ENCODE peak calls at places on chromosomes 2 and 18, in ten cellular contexts. G is breast epithelium, S is SK-N-SH, Q is endothelial cell of umbilical vein, V is GM23338, P is Panc1, Y is HL-60, L is transverse colon, N is HepG2, K is HCT116. O is an unnamed sample.

GRCh38 chr2:217248312-217248935 is 388.6 kb upstream of the TNP1 start:
- DNase-seq in G (peak), S (peak), Q (no peak), V (peak), P (no peak), Y (no peak), L (peak), N (no peak), K (no peak), O (peak)

GRCh38 chr18:70400473-70400872 is 111.6 kb downstream of the SOCS6 start:
- DNase-seq in G (no peak), S (no peak), Q (no peak), V (no peak), P (no peak), Y (no peak), L (no peak), N (no peak), K (no peak), O (no peak)

GRCh38 chr2:11290713-11291112 is 53.7 kb downstream of the ROCK2 start:
- DNase-seq in G (no peak), S (no peak), Q (no peak), V (no peak), P (no peak), Y (no peak), L (no peak), N (no peak), K (no peak), O (no peak)

GRCh38 chr18:13005289-13005688 is 14.1 kb downstream of the CEP192 start:
- DNase-seq in G (no peak), S (no peak), Q (no peak), V (no peak), P (no peak), Y (no peak), L (no peak), N (no peak), K (no peak), O (no peak)

GRCh38 chr2:42385225-42385624 is 24.2 kb upstream of the COX7A2L start:
- DNase-seq in G (no peak), S (no peak), Q (no peak), V (peak), P (no peak), Y (no peak), L (peak), N (peak), K (no peak), O (no peak)

GRCh38 chr2:185695711-185696110 is 42.9 kb upstream of the FSIP2 start:
- DNase-seq in G (no peak), S (no peak), Q (no peak), V (no peak), P (no peak), Y (no peak), L (no peak), N (no peak), K (no peak), O (no peak)

GRCh38 chr2:198471291-198471690 is 666.9 kb downstream of the PLCL1 start:
- DNase-seq in G (no peak), S (no peak), Q (no peak), V (peak), P (no peak), Y (no peak), L (no peak), N (no peak), K (no peak), O (no peak)

GRCh38 chr2:194166818-194167217 is 1490.2 kb upstream of the SLC39A10 start:
- DNase-seq in G (no peak), S (peak), Q (peak), V (peak), P (no peak), Y (no peak), L (no peak), N (peak), K (peak), O (no peak)

GRCh38 chr2:241558532-241559488 is at the start of gene BOK:
- DNase-seq in G (no peak), S (peak), Q (peak), V (peak), P (no peak), Y (no peak), L (peak), N (peak), K (peak), O (peak)

GRCh38 chr2:126895336-126895735 is 3.4 kb upstream of the TEX51 start:
- DNase-seq in G (peak), S (no peak), Q (no peak), V (no peak), P (no peak), Y (no peak), L (no peak), N (no peak), K (no peak), O (peak)

GRCh38 chr2:241686322-241686648 is 330 bp downstream of the DTYMK start:
- DNase-seq in G (no peak), S (no peak), Q (no peak), V (no peak), P (no peak), Y (no peak), L (no peak), N (no peak), K (no peak), O (no peak)

GRCh38 chr18:64765908-64766307 is 617.0 kb upstream of the LINC00305 start:
- DNase-seq in G (no peak), S (no peak), Q (no peak), V (no peak), P (no peak), Y (no peak), L (no peak), N (no peak), K (no peak), O (no peak)

GRCh38 chr2:191246820-191247380 is 1.7 kb downstream of the MYO1B start:
- DNase-seq in G (no peak), S (peak), Q (no peak), V (no peak), P (no peak), Y (no peak), L (no peak), N (no peak), K (no peak), O (no peak)

GRCh38 chr2:232526296-232527055 is 516 bp downstream of the CHRND start:
- DNase-seq in G (no peak), S (no peak), Q (no peak), V (no peak), P (no peak), Y (no peak), L (no peak), N (no peak), K (no peak), O (no peak)

GRCh38 chr2:8101614-8102277 is 580.1 kb upstream of the ID2 start:
- DNase-seq in G (no peak), S (no peak), Q (no peak), V (no peak), P (no peak), Y (no peak), L (no peak), N (no peak), K (no peak), O (no peak)

GRCh38 chr2:36487947-36488346 is 110.0 kb downstream of the FEZ2 start:
- DNase-seq in G (no peak), S (no peak), Q (no peak), V (no peak), P (no peak), Y (no peak), L (no peak), N (no peak), K (no peak), O (no peak)

GRCh38 chr2:101752708-101753107 is 55.2 kb downstream of the MAP4K4 start:
- DNase-seq in G (no peak), S (no peak), Q (peak), V (no peak), P (no peak), Y (no peak), L (peak), N (no peak), K (no peak), O (no peak)

GRCh38 chr2:64023485-64024258 is 4.4 kb upstream of the VPS54 start:
- DNase-seq in G (no peak), S (no peak), Q (no peak), V (peak), P (no peak), Y (no peak), L (no peak), N (peak), K (no peak), O (no peak)

GRCh38 chr2:21607568-21607967 is 483.8 kb downstream of the TDRD15 start:
- DNase-seq in G (no peak), S (no peak), Q (no peak), V (no peak), P (no peak), Y (no peak), L (no peak), N (no peak), K (no peak), O (no peak)

GRCh38 chr2:188976545-188977268 is 2.5 kb downstream of the COL3A1 start:
- DNase-seq in G (no peak), S (no peak), Q (peak), V (no peak), P (no peak), Y (no peak), L (no peak), N (peak), K (peak), O (no peak)

GRCh38 chr2:119254601-119255080 is 31.0 kb downstream of the STEAP3 start:
- DNase-seq in G (no peak), S (peak), Q (no peak), V (no peak), P (no peak), Y (no peak), L (no peak), N (no peak), K (no peak), O (peak)
- H3K27ac ChIP-seq in G (no peak), S (no peak), Q (no peak), V (no peak), P (peak), Y (no peak), L (no peak), N (no peak), K (peak), O (no peak)

GRCh38 chr2:25980951-25981350 is 1.3 kb downstream of the KIF3C start:
- DNase-seq in G (no peak), S (no peak), Q (no peak), V (no peak), P (no peak), Y (no peak), L (no peak), N (no peak), K (no peak), O (no peak)

GRCh38 chr2:25981596-25982272 is 563 bp downstream of the KIF3C start:
- DNase-seq in G (no peak), S (peak), Q (no peak), V (peak), P (no peak), Y (peak), L (no peak), N (no peak), K (no peak), O (no peak)

GRCh38 chr2:25983735-25984134 is 1.4 kb upstream of the KIF3C start:
- DNase-seq in G (no peak), S (no peak), Q (no peak), V (no peak), P (no peak), Y (no peak), L (no peak), N (no peak), K (no peak), O (no peak)

GRCh38 chr2:25982968-25983280 is 627 bp upstream of the KIF3C start:
- DNase-seq in G (no peak), S (no peak), Q (no peak), V (no peak), P (no peak), Y (no peak), L (no peak), N (no peak), K (no peak), O (no peak)

DNA sequence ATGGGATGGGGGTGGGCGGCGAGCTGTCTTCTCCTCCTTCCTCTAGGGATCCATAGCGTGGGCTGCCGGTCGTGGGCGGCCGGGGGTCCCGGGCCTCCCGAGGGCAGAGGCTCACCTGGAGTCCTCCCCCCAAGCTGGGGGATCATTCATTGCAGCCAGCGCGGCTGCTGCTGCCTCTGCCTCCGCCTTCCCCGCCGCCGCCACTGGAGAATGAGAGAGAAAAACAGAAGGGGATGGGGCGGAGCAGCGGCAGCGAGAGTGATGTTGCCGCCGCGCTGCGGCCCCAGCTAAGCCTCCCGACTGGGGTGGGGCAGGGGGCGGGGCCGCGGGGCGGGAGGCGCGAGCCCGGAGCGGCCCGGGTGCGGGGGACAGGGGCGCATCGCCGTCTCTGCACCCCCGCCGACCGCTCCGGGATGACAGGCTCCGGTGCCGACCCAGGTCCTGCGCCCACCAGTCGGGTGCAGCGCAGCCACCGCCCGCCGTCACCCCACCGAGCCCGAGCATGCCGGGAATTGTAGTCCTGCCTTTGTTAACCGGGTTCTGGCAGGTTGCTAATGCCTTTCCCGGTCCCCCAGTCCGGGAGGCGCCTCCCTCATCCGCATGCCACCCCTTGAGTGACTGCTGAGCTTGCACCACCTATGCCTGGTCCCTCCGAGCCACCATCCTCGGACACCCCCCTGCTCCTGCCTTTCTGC is at the start of gene KIF3C:
- DNase-seq in G (no peak), S (peak), Q (peak), V (peak), P (no peak), Y (peak), L (peak), N (peak), K (no peak), O (peak)
- TF ChIP-seq POLR2AphosphoS5 in G (no peak), S (peak), Q (peak), V (no peak), P (peak), Y (no peak), L (no peak), N (no peak), K (no peak), O (no peak)

DNA sequence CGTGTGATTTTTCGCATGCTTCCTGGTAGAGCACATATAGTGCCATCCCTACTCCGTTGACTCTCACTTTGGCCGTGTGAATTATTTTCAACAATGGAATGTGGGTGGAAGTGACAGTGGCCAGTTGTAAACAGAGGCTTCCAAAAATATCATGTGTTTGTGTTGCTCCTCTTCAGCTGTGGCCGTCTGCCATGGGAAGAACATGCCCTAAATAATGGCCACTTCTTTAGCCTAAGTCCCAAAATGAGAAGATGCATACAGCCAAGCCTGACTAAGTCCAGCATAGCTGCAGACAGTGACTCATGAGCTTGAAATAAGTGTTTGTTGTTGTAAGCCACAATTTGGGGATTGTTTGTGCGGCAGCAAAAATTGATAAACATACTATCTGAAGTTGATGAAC is 8.9 kb upstream of the GALNT1 start:
- DNase-seq in G (no peak), S (no peak), Q (no peak), V (no peak), P (no peak), Y (no peak), L (no peak), N (no peak), K (no peak), O (no peak)
- H3K27ac ChIP-seq in G (no peak), S (no peak), Q (no peak), V (no peak), P (no peak), Y (no peak), L (no peak), N (no peak), K (no peak), O (no peak)

DNA sequence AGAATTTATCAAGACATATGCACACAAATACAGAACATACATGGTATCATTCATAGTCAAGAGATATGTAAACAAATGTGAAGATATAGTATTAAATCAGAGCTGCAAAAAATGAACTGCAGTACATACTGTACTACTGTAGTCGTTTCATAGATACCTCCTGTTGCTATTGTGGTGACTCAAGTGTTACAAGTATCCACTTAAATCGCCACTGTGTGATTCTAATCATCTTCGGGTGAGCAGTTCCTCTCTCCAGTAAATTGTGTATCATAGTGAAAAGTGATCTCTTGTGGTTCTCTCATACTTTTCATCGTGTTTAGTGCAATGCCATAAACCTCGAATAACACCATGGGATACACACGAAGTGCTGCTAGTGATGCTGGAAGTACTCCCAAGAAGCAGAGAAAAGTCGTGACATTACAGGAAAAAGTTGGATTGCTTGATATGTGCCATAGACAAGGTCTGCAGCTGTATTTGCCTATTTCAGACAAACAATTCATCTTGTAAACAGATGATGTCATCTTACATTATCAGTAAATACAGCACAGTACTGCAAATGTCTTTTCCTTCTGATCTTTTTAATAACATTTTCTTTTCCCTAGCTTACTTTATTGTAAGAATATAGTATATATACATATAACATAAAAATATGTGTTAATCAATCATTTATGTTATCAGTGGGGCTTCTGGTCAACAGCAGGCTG is 222.2 kb downstream of the BCL11A start:
- DNase-seq in G (no peak), S (no peak), Q (no peak), V (no peak), P (no peak), Y (no peak), L (no peak), N (no peak), K (no peak), O (no peak)
- TF ChIP-seq POLR2AphosphoS5 in G (no peak), S (no peak), Q (no peak), V (no peak), P (no peak), Y (no peak), L (no peak), N (no peak), K (no peak), O (no peak)

GRCh38 chr2:85606116-85606455 is 3.6 kb upstream of the TMEM150A start:
- DNase-seq in G (no peak), S (no peak), Q (no peak), V (no peak), P (no peak), Y (no peak), L (no peak), N (no peak), K (no peak), O (no peak)
- H3K27ac ChIP-seq in G (peak), S (peak), Q (peak), V (no peak), P (no peak), Y (no peak), L (peak), N (peak), K (no peak), O (peak)

DNA sequence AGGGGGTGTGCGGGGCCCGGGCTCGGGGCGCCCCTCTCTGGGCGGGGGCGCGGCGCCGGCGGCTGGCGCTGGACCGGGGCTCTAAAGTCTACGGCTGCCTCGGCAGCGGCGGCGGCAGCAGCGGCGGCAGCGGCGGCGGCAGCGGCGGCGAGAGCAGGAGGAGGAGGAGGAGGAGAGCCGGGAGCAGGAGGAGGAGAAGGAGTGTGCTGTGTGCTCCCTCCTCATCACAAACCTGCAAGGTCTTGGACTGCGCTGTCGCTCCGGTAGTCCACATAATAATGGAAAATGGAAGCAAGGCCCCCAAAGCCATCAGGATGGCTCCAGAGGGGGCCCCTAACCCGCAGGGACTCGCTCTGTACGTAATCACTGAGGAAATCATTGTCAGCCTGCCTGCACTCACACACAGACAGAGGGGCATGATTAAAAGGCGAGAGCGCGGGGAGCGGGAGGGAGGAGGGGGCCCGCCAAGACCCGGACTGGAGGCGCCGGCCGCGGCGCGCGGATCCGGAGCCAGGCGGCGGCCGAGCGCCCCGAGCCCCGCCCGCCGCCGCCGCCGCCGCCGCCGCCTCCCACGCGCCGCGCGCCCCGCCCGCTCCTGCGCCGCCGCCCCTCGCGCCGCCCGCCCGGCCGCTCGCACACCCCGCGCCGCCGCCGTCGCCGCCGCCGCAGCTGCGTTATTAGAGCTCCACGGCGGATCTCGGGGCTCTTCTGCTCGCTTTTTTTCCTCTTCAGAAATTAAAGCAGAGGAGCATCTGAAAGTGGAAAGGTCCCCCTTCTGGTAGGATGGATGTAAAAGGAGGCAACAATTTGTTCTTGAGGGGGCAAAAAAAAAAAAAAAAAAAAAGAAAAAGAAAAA is at the start of gene ZNF521:
- DNase-seq in G (peak), S (peak), Q (peak), V (peak), P (no peak), Y (no peak), L (peak), N (peak), K (peak), O (peak)
- TF ChIP-seq POLR2AphosphoS5 in G (peak), S (peak), Q (peak), V (peak), P (no peak), Y (no peak), L (peak), N (no peak), K (no peak), O (peak)

O was measured in upper lobe of left lung.